ENCODE peak calls at places on chromosome 11, in four cellular contexts. One of them, this sample, is unnamed.

GRCh38 chr11:64933213-64933934 is 2.3 kb downstream of the GPHA2 start:
- DNase-seq in A549: no peak
- DNase-seq in HepG2: no peak
- DNase-seq in K562: no peak
- DNase-seq in this sample: no peak

GRCh38 chr11:2549491-2549875 is 104.7 kb downstream of the KCNQ1 start:
- DNase-seq in A549: no peak
- DNase-seq in HepG2: no peak
- DNase-seq in K562: no peak
- DNase-seq in this sample: no peak

GRCh38 chr11:44519989-44520737 is 45.3 kb upstream of the CD82 start:
- DNase-seq in A549: no peak
- DNase-seq in HepG2: no peak
- DNase-seq in K562: no peak
- DNase-seq in this sample: no peak

GRCh38 chr11:74373382-74373781 is 24.9 kb downstream of the PGM2L1 start:
- DNase-seq in A549: no peak
- DNase-seq in HepG2: no peak
- DNase-seq in K562: no peak
- DNase-seq in this sample: no peak

GRCh38 chr11:5123802-5124521 is 14.2 kb downstream of the OR52A5 start:
- DNase-seq in A549: peak
- DNase-seq in HepG2: peak
- DNase-seq in K562: peak
- DNase-seq in this sample: peak

GRCh38 chr11:12552677-12553076 is 121.5 kb upstream of the TEAD1 start:
- DNase-seq in A549: no peak
- DNase-seq in HepG2: no peak
- DNase-seq in K562: no peak
- DNase-seq in this sample: no peak

GRCh38 chr11:6862961-6863360 is at the start of gene OR10A2:
- DNase-seq in A549: no peak
- DNase-seq in HepG2: no peak
- DNase-seq in K562: no peak
- DNase-seq in this sample: no peak

GRCh38 chr11:119705362-119705761 is 23.6 kb downstream of the NECTIN1 start:
- DNase-seq in A549: no peak
- DNase-seq in HepG2: no peak
- DNase-seq in K562: no peak
- DNase-seq in this sample: no peak

GRCh38 chr11:134915212-134915611 is 503.2 kb upstream of the B3GAT1 start:
- DNase-seq in A549: no peak
- DNase-seq in HepG2: no peak
- DNase-seq in K562: no peak
- DNase-seq in this sample: no peak

GRCh38 chr11:132072044-132072879 is 701.8 kb downstream of the NTM start:
- DNase-seq in A549: no peak
- DNase-seq in HepG2: no peak
- DNase-seq in K562: no peak
- DNase-seq in this sample: peak

GRCh38 chr11:74091549-74091948 is 79.3 kb downstream of the C2CD3 start:
- DNase-seq in A549: no peak
- DNase-seq in HepG2: no peak
- DNase-seq in K562: no peak
- DNase-seq in this sample: no peak

GRCh38 chr11:110986016-110986415 is 259.5 kb upstream of the POU2AF2 start:
- DNase-seq in A549: no peak
- DNase-seq in HepG2: no peak
- DNase-seq in K562: no peak
- DNase-seq in this sample: no peak

GRCh38 chr11:122069946-122070345 is 46.1 kb downstream of the BLID start:
- DNase-seq in A549: no peak
- DNase-seq in HepG2: peak
- DNase-seq in K562: no peak
- DNase-seq in this sample: no peak

GRCh38 chr11:65213322-65214211 is 31.8 kb downstream of the CAPN1 start:
- DNase-seq in A549: no peak
- DNase-seq in HepG2: no peak
- DNase-seq in K562: peak
- DNase-seq in this sample: peak

GRCh38 chr11:1055109-1055703 is 18.7 kb upstream of the MUC6 start:
- DNase-seq in A549: no peak
- DNase-seq in HepG2: no peak
- DNase-seq in K562: no peak
- DNase-seq in this sample: no peak

GRCh38 chr11:76150141-76150540 is 56.2 kb downstream of the WNT11 start:
- DNase-seq in A549: no peak
- DNase-seq in HepG2: no peak
- DNase-seq in K562: no peak
- DNase-seq in this sample: no peak

GRCh38 chr11:134509381-134510068 is 97.5 kb upstream of the B3GAT1 start:
- DNase-seq in A549: no peak
- DNase-seq in HepG2: no peak
- DNase-seq in K562: no peak
- DNase-seq in this sample: no peak

GRCh38 chr11:87394924-87395323 is 357.2 kb downstream of the TMEM135 start:
- DNase-seq in A549: no peak
- DNase-seq in HepG2: no peak
- DNase-seq in K562: no peak
- DNase-seq in this sample: no peak

GRCh38 chr11:128579790-128580504 is 7.4 kb downstream of the ETS1 start:
- DNase-seq in A549: no peak
- DNase-seq in HepG2: no peak
- DNase-seq in K562: no peak
- DNase-seq in this sample: no peak

GRCh38 chr11:76669901-76670474 is 559 bp downstream of the LRRC32 start:
- DNase-seq in A549: no peak
- DNase-seq in HepG2: no peak
- DNase-seq in K562: no peak
- DNase-seq in this sample: no peak

GRCh38 chr11:100396281-100396680 is 290.8 kb upstream of the ARHGAP42 start:
- DNase-seq in A549: no peak
- DNase-seq in HepG2: no peak
- DNase-seq in K562: no peak
- DNase-seq in this sample: no peak

GRCh38 chr11:13889566-13890214 is 72.8 kb upstream of the SPON1 start:
- DNase-seq in A549: no peak
- DNase-seq in HepG2: no peak
- DNase-seq in K562: no peak
- DNase-seq in this sample: no peak

GRCh38 chr11:116703421-116703820 is 69.4 kb downstream of the BUD13 start:
- DNase-seq in A549: no peak
- DNase-seq in HepG2: no peak
- DNase-seq in K562: no peak
- DNase-seq in this sample: peak

GRCh38 chr11:9132203-9132878 is 40.9 kb upstream of the SCUBE2 start:
- DNase-seq in A549: no peak
- DNase-seq in HepG2: no peak
- DNase-seq in K562: no peak
- DNase-seq in this sample: no peak

GRCh38 chr11:5499671-5500070 is 10.1 kb downstream of the UBQLN3 start:
- DNase-seq in A549: no peak
- DNase-seq in HepG2: no peak
- DNase-seq in K562: no peak
- DNase-seq in this sample: no peak

GRCh38 chr11:119728226-119728626 is 774 bp downstream of the NECTIN1 start:
- DNase-seq in A549: peak
- DNase-seq in HepG2: no peak
- DNase-seq in K562: no peak
- DNase-seq in this sample: no peak

GRCh38 chr11:46657186-46657585 is 39.8 kb downstream of the ATG13 start:
- DNase-seq in A549: no peak
- DNase-seq in HepG2: no peak
- DNase-seq in K562: no peak
- DNase-seq in this sample: no peak
- TF ChIP-seq KDM1A in A549: no peak
- TF ChIP-seq KDM1A in HepG2: no peak
- TF ChIP-seq KDM1A in K562: no peak
- TF ChIP-seq KDM1A in this sample: no peak

DNA sequence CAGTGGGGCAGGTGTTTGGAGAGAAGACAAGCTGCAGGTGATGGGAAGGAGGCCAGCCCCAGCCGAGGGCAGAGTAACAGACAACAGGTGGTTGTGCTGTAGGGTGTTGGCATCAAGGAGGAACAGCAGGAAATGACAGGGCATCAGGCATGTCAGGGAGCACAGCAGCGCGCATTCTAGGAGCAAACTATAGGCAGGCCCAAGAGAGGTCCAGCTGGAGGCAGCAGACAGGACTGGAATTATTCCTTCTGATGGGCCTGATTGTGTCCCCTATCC is 13.6 kb downstream of the ADM start:
- DNase-seq in A549: no peak
- DNase-seq in HepG2: no peak
- DNase-seq in K562: no peak
- DNase-seq in this sample: no peak
- TF ChIP-seq PHF8 in A549: no peak
- TF ChIP-seq PHF8 in HepG2: no peak
- TF ChIP-seq PHF8 in K562: no peak
- TF ChIP-seq PHF8 in this sample: no peak

GRCh38 chr11:66467756-66468155 is 1.1 kb downstream of the PELI3 start:
- DNase-seq in A549: no peak
- DNase-seq in HepG2: no peak
- DNase-seq in K562: no peak
- DNase-seq in this sample: no peak
- TF ChIP-seq KDM1A in A549: no peak
- TF ChIP-seq KDM1A in HepG2: no peak
- TF ChIP-seq KDM1A in K562: no peak
- TF ChIP-seq KDM1A in this sample: no peak

GRCh38 chr11:130675917-130676316 is 227.5 kb downstream of the ADAMTS15 start:
- DNase-seq in A549: no peak
- DNase-seq in HepG2: no peak
- DNase-seq in K562: no peak
- DNase-seq in this sample: no peak
- TF ChIP-seq PHF8 in A549: no peak
- TF ChIP-seq PHF8 in HepG2: no peak
- TF ChIP-seq PHF8 in K562: no peak
- TF ChIP-seq PHF8 in this sample: no peak

DNA sequence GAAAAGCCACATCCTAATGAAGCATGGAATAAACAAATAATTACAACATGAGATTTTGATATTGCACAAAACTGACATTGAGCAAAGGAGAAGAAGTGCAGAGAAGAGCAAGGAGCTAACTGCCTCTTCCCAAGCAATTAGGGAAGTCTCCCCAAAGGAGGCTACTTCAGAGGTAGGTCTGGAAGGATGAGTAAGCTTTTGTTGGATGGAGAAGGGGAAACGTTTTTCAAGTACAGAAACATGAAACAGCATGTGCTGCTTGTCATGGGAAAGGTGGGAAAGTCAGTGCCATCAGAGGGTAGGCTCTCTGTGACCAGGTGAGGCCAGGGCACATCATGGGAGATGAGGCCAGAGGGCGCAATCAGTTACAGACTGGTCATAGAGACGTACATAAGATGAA is 132.2 kb upstream of the SESN3 start:
- DNase-seq in A549: no peak
- DNase-seq in HepG2: no peak
- DNase-seq in K562: no peak
- DNase-seq in this sample: no peak
- TF ChIP-seq KDM1A in A549: no peak
- TF ChIP-seq KDM1A in HepG2: no peak
- TF ChIP-seq KDM1A in K562: no peak
- TF ChIP-seq KDM1A in this sample: no peak

GRCh38 chr11:20163778-20164133 is 3.5 kb upstream of the DBX1 start:
- DNase-seq in A549: no peak
- DNase-seq in HepG2: no peak
- DNase-seq in K562: no peak
- DNase-seq in this sample: no peak

GRCh38 chr11:20161923-20162322 is 1.6 kb upstream of the DBX1 start:
- DNase-seq in A549: no peak
- DNase-seq in HepG2: no peak
- DNase-seq in K562: no peak
- DNase-seq in this sample: no peak

GRCh38 chr11:20162340-20162739 is 2.1 kb upstream of the DBX1 start:
- DNase-seq in A549: no peak
- DNase-seq in HepG2: no peak
- DNase-seq in K562: no peak
- DNase-seq in this sample: no peak

GRCh38 chr11:20162824-20163777 is 2.8 kb upstream of the DBX1 start:
- DNase-seq in A549: no peak
- DNase-seq in HepG2: no peak
- DNase-seq in K562: no peak
- DNase-seq in this sample: peak

GRCh38 chr11:20164152-20164551 is 3.9 kb upstream of the DBX1 start:
- DNase-seq in A549: no peak
- DNase-seq in HepG2: no peak
- DNase-seq in K562: no peak
- DNase-seq in this sample: no peak
- TF ChIP-seq PHF8 in A549: no peak
- TF ChIP-seq PHF8 in HepG2: no peak
- TF ChIP-seq PHF8 in K562: no peak
- TF ChIP-seq PHF8 in this sample: no peak

GRCh38 chr11:69234740-69235710 is 58.9 kb upstream of the MYEOV start:
- DNase-seq in A549: no peak
- DNase-seq in HepG2: no peak
- DNase-seq in K562: peak
- DNase-seq in this sample: no peak
- TF ChIP-seq KDM1A in A549: no peak
- TF ChIP-seq KDM1A in HepG2: no peak
- TF ChIP-seq KDM1A in K562: no peak
- TF ChIP-seq KDM1A in this sample: no peak

GRCh38 chr11:46521947-46522681 is 71.7 kb downstream of the AMBRA1 start:
- DNase-seq in A549: no peak
- DNase-seq in HepG2: no peak
- DNase-seq in K562: no peak
- DNase-seq in this sample: no peak

GRCh38 chr11:46523290-46523689 is 70.5 kb downstream of the AMBRA1 start:
- DNase-seq in A549: no peak
- DNase-seq in HepG2: no peak
- DNase-seq in K562: no peak
- DNase-seq in this sample: no peak

GRCh38 chr11:46522682-46523281 is 71.0 kb downstream of the AMBRA1 start:
- DNase-seq in A549: no peak
- DNase-seq in HepG2: peak
- DNase-seq in K562: no peak
- DNase-seq in this sample: no peak

GRCh38 chr11:46526489-46527215 is 67.2 kb downstream of the AMBRA1 start:
- DNase-seq in A549: no peak
- DNase-seq in HepG2: no peak
- DNase-seq in K562: no peak
- DNase-seq in this sample: no peak

GRCh38 chr11:46524201-46524600 is 69.6 kb downstream of the AMBRA1 start:
- DNase-seq in A549: no peak
- DNase-seq in HepG2: no peak
- DNase-seq in K562: no peak
- DNase-seq in this sample: no peak
- TF ChIP-seq PHF8 in A549: no peak
- TF ChIP-seq PHF8 in HepG2: no peak
- TF ChIP-seq PHF8 in K562: no peak
- TF ChIP-seq PHF8 in this sample: no peak

This sample was measured in H1.